ENCODE peak calls at places on chromosomes 5 and 9, in six cellular contexts. X is ovary, I is adrenal gland, T is IMR-90, Y is lower lobe of right lung, W is HEK293T. J is an unnamed sample.

GRCh38 chr5:135491552-135492318 is 39.6 kb upstream of the TIFAB start:
- DNase-seq in X (no peak), I (no peak), T (no peak), Y (peak; percentile 60), W (no peak), J (no peak)

GRCh38 chr5:178624626-178625546 is 2.0 kb downstream of the CLK4 start:
- DNase-seq in X (no peak), I (no peak), T (peak; percentile 21), Y (no peak), W (no peak), J (no peak)

GRCh38 chr9:110334871-110335270 is 2.8 kb downstream of the TXNDC8 start:
- DNase-seq in X (no peak), I (no peak), T (no peak), Y (no peak), W (no peak), J (no peak)

GRCh38 chr5:177610770-177611445 is 11.0 kb downstream of the B4GALT7 start:
- DNase-seq in X (no peak), I (no peak), T (no peak), Y (no peak), W (no peak), J (no peak)

GRCh38 chr5:141866111-141866510 is 12.1 kb downstream of the PCDH1 start:
- DNase-seq in X (no peak), I (no peak), T (no peak), Y (peak; percentile 88), W (no peak), J (peak; percentile 94)

GRCh38 chr9:82797539-82797938 is 265.4 kb downstream of the RASEF start:
- DNase-seq in X (no peak), I (no peak), T (no peak), Y (no peak), W (no peak), J (no peak)

GRCh38 chr5:56838409-56839039 is 23.2 kb downstream of the MAP3K1 start:
- DNase-seq in X (no peak), I (no peak), T (peak; percentile 74), Y (no peak), W (no peak), J (no peak)

GRCh38 chr9:93223241-93224180 is 39.6 kb downstream of the WNK2 start:
- DNase-seq in X (no peak), I (peak; percentile 30), T (peak; percentile 63), Y (no peak), W (no peak), J (no peak)

GRCh38 chr5:109411627-109412026 is 1.9 kb upstream of the PJA2 start:
- DNase-seq in X (no peak), I (no peak), T (peak; percentile 97), Y (no peak), W (no peak), J (no peak)

GRCh38 chr9:78666818-78667429 is 370.0 kb downstream of the PSAT1 start:
- DNase-seq in X (no peak), I (no peak), T (peak; percentile 24), Y (no peak), W (no peak), J (no peak)

GRCh38 chr9:89935115-89935514 is 330.3 kb downstream of the GADD45G start:
- DNase-seq in X (no peak), I (no peak), T (no peak), Y (no peak), W (no peak), J (no peak)

GRCh38 chr5:130066644-130067043 is 162.4 kb downstream of the CHSY3 start:
- DNase-seq in X (no peak), I (no peak), T (no peak), Y (no peak), W (no peak), J (no peak)

GRCh38 chr9:128113526-128114325 is 13.8 kb downstream of the PTGES2 start:
- DNase-seq in X (peak; percentile 31), I (peak; percentile 8), T (no peak), Y (peak; percentile 39), W (no peak), J (no peak)

GRCh38 chr5:142866563-142867275 is 96.5 kb downstream of the ARHGAP26 start:
- DNase-seq in X (no peak), I (no peak), T (peak; percentile 73), Y (no peak), W (peak; percentile 66), J (peak; percentile 57)

GRCh38 chr9:137301086-137301947 is 754 bp downstream of the NRARP start:
- DNase-seq in X (peak; percentile 38), I (peak; percentile 29), T (peak; percentile 39), Y (peak; percentile 58), W (peak; percentile 65), J (no peak)

GRCh38 chr9:7146582-7146981 is 388.8 kb downstream of the KDM4C start:
- DNase-seq in X (no peak), I (no peak), T (no peak), Y (no peak), W (no peak), J (no peak)

GRCh38 chr9:104247899-104248460 is 153.9 kb downstream of the SMC2 start:
- DNase-seq in X (no peak), I (no peak), T (no peak), Y (no peak), W (no peak), J (no peak)

GRCh38 chr5:95619518-95620029 is 313 bp upstream of the GPR150 start:
- DNase-seq in X (no peak), I (no peak), T (no peak), Y (no peak), W (no peak), J (no peak)

GRCh38 chr9:82790868-82791267 is 272.1 kb downstream of the RASEF start:
- DNase-seq in X (no peak), I (no peak), T (no peak), Y (no peak), W (no peak), J (no peak)

GRCh38 chr5:59380350-59380951 is 513.1 kb downstream of the PDE4D start:
- DNase-seq in X (no peak), I (no peak), T (peak; percentile 71), Y (no peak), W (peak; percentile 45), J (no peak)

GRCh38 chr5:96967400-96967799 is 31.5 kb downstream of the LNPEP start:
- DNase-seq in X (no peak), I (no peak), T (no peak), Y (no peak), W (no peak), J (no peak)

GRCh38 chr9:26437056-26437711 is 455.4 kb downstream of the CAAP1 start:
- DNase-seq in X (no peak), I (no peak), T (no peak), Y (no peak), W (no peak), J (no peak)

GRCh38 chr5:17346811-17347210 is 129.4 kb downstream of the BASP1 start:
- DNase-seq in X (no peak), I (no peak), T (peak; percentile 14), Y (no peak), W (no peak), J (no peak)

GRCh38 chr5:1878050-1878849 is 4.5 kb downstream of the IRX4 start:
- DNase-seq in X (no peak), I (no peak), T (no peak), Y (no peak), W (no peak), J (no peak)

GRCh38 chr9:4986291-4986690 is 1.2 kb downstream of the JAK2 start:
- DNase-seq in X (no peak), I (no peak), T (peak; percentile 13), Y (no peak), W (no peak), J (no peak)

GRCh38 chr9:129962376-129962765 is 80.6 kb downstream of the FNBP1 start:
- DNase-seq in X (no peak), I (no peak), T (no peak), Y (no peak), W (no peak), J (no peak)

GRCh38 chr5:1396029-1396816 is 49.0 kb downstream of the SLC6A3 start:
- DNase-seq in X (no peak), I (no peak), T (no peak), Y (peak; percentile 14), W (no peak), J (no peak)

GRCh38 chr5:76402251-76402879 is 720 bp upstream of the IQGAP2 start:
- DNase-seq in X (peak; percentile 36), I (peak; percentile 48), T (no peak), Y (peak; percentile 80), W (peak; percentile 57), J (peak; percentile 34)

GRCh38 chr9:133114886-133115603 is 6.0 kb downstream of the RALGDS start:
- DNase-seq in X (peak; percentile 25), I (peak; percentile 43), T (no peak), Y (peak; percentile 53), W (no peak), J (no peak)

GRCh38 chr5:144467795-144468194 is 297.1 kb downstream of the KCTD16 start:
- DNase-seq in X (no peak), I (no peak), T (peak; percentile 56), Y (no peak), W (peak; percentile 40), J (peak; percentile 34)

GRCh38 chr9:90966475-90967150 is 165.0 kb downstream of the SYK start:
- DNase-seq in X (no peak), I (no peak), T (peak; percentile 49), Y (no peak), W (no peak), J (no peak)

GRCh38 chr9:86968258-86968920 is 21.1 kb upstream of the GAS1 start:
- DNase-seq in X (no peak), I (no peak), T (no peak), Y (no peak), W (no peak), J (no peak)

GRCh38 chr5:58002318-58002717 is 457.6 kb downstream of the PLK2 start:
- DNase-seq in X (no peak), I (no peak), T (peak; percentile 39), Y (no peak), W (no peak), J (no peak)